ENCODE peak calls at places on chromosome 11, in six cellular contexts. C is OCI-LY7; D is thoracic aorta; E is uterus; B is IMR-90; M is CD4-positive, alpha-beta memory T cell. H is an unnamed sample.

GRCh38 chr11:10584071-10584501 is 15.6 kb upstream of the LYVE1 start:
- DNase-seq in C (no peak), D (no peak), E (peak), B (peak), M (no peak), H (peak)

GRCh38 chr11:44140805-44141204 is 45.3 kb downstream of the EXT2 start:
- DNase-seq in C (no peak), D (no peak), E (no peak), B (no peak), M (no peak), H (no peak)

GRCh38 chr11:75810637-75811383 is 4.2 kb upstream of the UVRAG start:
- DNase-seq in C (no peak), D (no peak), E (no peak), B (no peak), M (no peak), H (no peak)

GRCh38 chr11:20158597-20159257 is 1.5 kb downstream of the DBX1 start:
- DNase-seq in C (no peak), D (peak), E (peak), B (peak), M (peak), H (peak)

GRCh38 chr11:119363874-119364590 is 17.5 kb downstream of the USP2 start:
- DNase-seq in C (peak), D (no peak), E (peak), B (no peak), M (peak), H (no peak)

GRCh38 chr11:8219257-8220021 is 44.2 kb downstream of the LMO1 start:
- DNase-seq in C (peak), D (no peak), E (no peak), B (peak), M (no peak), H (no peak)

GRCh38 chr11:103987631-103988594 is 48.5 kb upstream of the DDI1 start:
- DNase-seq in C (no peak), D (no peak), E (no peak), B (peak), M (no peak), H (no peak)

GRCh38 chr11:120210651-120211521 is at the start of gene OAF:
- DNase-seq in C (peak), D (no peak), E (peak), B (peak), M (peak), H (peak)

GRCh38 chr11:73520358-73521061 is 77.4 kb downstream of the FAM168A start:
- DNase-seq in C (no peak), D (no peak), E (no peak), B (peak), M (no peak), H (no peak)

GRCh38 chr11:66082936-66083698 is 13.0 kb downstream of the PACS1 start:
- DNase-seq in C (no peak), D (no peak), E (no peak), B (no peak), M (no peak), H (peak)

GRCh38 chr11:114317738-114318137 is 21.5 kb downstream of the NNMT start:
- DNase-seq in C (peak), D (no peak), E (peak), B (peak), M (no peak), H (no peak)

GRCh38 chr11:108003623-108004022 is 5.1 kb upstream of the CUL5 start:
- DNase-seq in C (no peak), D (no peak), E (no peak), B (no peak), M (no peak), H (no peak)

DNA sequence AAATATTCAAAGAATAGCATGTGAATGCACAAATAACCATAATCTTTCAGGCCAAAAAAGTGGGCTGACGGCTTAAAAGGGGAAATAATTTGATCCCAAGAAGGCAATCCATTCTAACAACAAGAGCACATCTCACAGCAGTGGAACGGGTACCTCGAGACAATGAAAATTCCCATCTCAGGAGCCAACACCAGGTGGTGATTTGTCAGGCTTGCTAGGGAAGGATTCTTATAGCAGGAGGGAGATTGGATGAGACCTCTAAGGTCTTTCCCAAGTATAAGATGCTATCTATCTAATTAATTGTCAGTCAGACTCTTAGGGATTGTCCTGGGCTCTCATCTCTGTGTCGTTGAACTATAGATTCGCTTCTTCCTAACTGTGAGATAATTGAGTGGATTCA is 284.0 kb downstream of the ETS1 start:
- DNase-seq in C (no peak), D (no peak), E (no peak), B (no peak), M (no peak), H (no peak)
- H3K27ac ChIP-seq in C (no peak), D (no peak), E (no peak), B (no peak), M (peak), H (no peak)

DNA sequence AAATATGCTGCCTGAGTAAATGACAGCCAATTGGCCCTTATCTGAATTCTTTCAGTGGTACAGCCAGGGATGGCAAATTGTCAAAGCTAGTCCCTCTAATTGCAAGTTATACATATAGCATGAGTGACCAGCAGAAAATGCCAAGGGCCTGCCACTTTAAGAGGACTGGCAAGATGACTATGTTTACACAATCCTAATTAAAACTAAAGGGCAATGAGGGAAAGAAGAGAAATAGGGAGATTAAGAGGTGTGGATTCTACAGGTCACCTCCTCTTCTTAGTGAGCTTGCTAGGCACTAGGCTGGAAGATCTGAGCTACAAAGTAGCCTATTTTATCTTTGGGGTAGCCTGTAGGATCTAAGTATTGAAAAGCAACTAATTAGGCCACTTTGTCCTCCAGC is 13.5 kb downstream of the NUMA1 start:
- DNase-seq in C (no peak), D (no peak), E (no peak), B (no peak), M (no peak), H (no peak)
- H3K27ac ChIP-seq in C (no peak), D (no peak), E (peak), B (peak), M (no peak), H (no peak)

DNA sequence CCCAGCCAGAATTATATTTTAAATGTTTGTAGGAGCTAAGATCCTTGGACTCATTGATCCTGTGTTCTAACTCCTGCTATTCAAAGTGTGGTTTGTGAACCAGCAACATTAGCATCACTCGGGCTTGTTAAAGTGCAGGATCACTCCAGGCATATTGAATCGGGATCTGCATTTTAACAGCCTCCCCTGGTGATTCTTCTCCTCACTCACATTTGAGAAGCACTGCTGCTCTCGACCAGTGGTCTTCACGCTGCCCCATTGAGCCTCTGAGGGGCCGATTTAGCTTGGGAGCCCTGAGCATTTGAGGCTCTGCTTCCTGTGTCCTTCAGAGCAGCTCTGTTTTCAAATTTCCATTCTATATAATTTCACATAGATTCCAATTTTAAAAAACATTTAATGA is 10.9 kb downstream of the MADD start:
- DNase-seq in C (no peak), D (no peak), E (no peak), B (no peak), M (no peak), H (no peak)
- H3K27ac ChIP-seq in C (no peak), D (no peak), E (no peak), B (no peak), M (no peak), H (no peak)

GRCh38 chr11:122731500-122731913 is 76.0 kb downstream of the UBASH3B start:
- DNase-seq in C (no peak), D (no peak), E (no peak), B (peak), M (no peak), H (peak)
- H3K27ac ChIP-seq in C (no peak), D (no peak), E (no peak), B (peak), M (no peak), H (peak)

DNA sequence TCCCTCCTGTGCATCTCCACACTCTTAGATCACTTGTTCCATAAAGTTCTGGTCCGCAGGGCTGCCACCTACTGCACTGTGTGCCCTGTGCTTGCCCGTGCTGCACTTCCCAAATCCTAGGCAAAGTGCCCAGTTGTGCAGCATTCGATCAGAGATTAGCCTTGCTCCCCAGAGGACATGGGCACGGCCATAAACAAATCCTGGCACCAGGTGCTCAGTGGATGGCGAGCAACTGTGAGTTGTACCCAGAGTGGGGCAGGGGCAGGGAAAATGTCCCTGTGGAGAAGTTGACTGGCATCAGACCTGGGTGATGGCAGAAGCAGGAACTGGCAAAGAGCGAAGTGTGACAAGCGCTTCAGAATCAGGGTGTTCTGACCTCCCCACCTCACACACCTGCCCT is 4.7 kb downstream of the FADS2 start:
- DNase-seq in C (no peak), D (no peak), E (no peak), B (no peak), M (no peak), H (no peak)
- H3K27ac ChIP-seq in C (no peak), D (peak), E (peak), B (no peak), M (no peak), H (no peak)

DNA sequence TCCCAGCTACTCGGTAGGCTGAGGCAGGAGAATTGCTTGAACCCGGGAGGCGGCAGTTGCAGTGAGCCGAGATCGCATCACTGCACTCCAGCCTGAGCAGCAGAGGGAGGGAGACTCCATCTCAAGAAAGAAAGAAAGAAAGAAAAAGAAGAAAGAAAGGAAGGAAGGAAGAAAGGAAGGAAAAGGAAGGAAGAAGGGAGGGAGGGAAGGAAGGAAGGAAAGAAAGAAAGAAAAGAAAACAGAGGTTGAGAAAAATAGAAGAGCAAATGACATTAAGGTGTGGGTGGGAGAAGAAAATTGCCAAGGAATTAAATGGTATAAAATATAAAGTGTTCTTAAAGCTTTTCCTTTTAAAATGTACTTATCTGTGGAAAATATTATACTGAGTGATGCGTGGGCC is 49.9 kb downstream of the AHNAK start:
- DNase-seq in C (no peak), D (no peak), E (no peak), B (no peak), M (no peak), H (no peak)
- H3K27ac ChIP-seq in C (no peak), D (no peak), E (no peak), B (no peak), M (no peak), H (no peak)

GRCh38 chr11:129316781-129317180 is 58.9 kb upstream of the BARX2 start:
- DNase-seq in C (no peak), D (no peak), E (no peak), B (no peak), M (no peak), H (no peak)

GRCh38 chr11:129319201-129319600 is 56.4 kb upstream of the BARX2 start:
- DNase-seq in C (no peak), D (no peak), E (no peak), B (no peak), M (no peak), H (no peak)

GRCh38 chr11:129315781-129316579 is 59.7 kb upstream of the BARX2 start:
- DNase-seq in C (no peak), D (no peak), E (no peak), B (no peak), M (no peak), H (no peak)

GRCh38 chr11:129319751-129320150 is 55.9 kb upstream of the BARX2 start:
- DNase-seq in C (no peak), D (no peak), E (no peak), B (no peak), M (no peak), H (no peak)

DNA sequence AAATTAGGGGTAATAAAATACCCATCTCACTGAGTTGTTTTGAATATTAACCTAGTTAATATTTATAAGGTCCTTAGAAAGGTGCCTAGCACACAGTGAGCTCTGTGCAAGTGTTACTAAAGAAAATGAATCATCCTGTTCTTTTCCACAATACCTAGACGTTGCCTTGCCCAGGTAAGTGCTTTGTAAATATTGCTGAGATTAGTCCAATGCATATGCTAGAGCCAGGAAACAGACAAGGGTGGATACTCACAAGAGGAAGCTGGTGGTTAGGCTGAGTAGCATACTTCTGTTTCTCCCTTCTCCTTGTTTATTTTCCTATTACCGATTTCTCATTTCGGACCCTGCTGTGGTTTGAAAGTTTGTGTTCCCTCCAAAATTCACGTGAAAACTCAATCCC is 58.1 kb upstream of the BARX2 start:
- DNase-seq in C (no peak), D (no peak), E (no peak), B (no peak), M (no peak), H (no peak)
- H3K27ac ChIP-seq in C (no peak), D (no peak), E (no peak), B (no peak), M (no peak), H (no peak)

DNA sequence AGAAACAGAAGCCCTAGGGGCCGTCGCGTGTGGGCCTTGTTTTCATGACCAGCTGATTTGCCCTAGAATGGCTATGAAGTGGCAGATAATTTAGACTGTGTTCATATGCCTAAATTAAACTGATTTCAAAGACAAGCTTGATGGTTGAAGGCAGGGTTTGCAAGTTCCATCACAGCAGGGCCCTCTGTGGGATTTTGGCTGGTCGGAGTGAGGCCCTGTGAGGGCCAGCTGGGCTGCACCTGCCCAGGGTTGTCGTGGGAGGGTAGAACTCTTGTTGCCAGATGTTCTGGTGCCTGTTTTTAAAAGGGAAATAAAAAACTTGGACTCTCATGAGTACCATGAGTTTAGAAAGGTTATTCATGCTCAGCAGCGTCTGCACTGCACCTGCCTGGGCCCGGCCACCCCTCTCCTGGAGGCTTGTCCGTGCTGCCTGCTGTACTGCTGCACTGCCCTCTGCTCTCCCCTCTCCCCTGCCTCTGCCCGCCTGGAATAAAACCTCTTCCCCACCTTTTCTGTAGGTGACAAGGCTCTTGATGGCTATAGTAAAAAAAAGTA is 44.1 kb downstream of the AP2A2 start:
- DNase-seq in C (no peak), D (no peak), E (no peak), B (no peak), M (no peak), H (no peak)
- H3K27ac ChIP-seq in C (no peak), D (no peak), E (no peak), B (no peak), M (no peak), H (no peak)

GRCh38 chr11:89487016-89487415 is 4.2 kb downstream of the NOX4 start:
- DNase-seq in C (no peak), D (no peak), E (no peak), B (peak), M (no peak), H (no peak)

GRCh38 chr11:89489930-89490329 is 1.2 kb downstream of the NOX4 start:
- DNase-seq in C (no peak), D (no peak), E (no peak), B (peak), M (no peak), H (no peak)

GRCh38 chr11:89495951-89496350 is 4.8 kb upstream of the NOX4 start:
- DNase-seq in C (no peak), D (peak), E (peak), B (peak), M (no peak), H (peak)

DNA sequence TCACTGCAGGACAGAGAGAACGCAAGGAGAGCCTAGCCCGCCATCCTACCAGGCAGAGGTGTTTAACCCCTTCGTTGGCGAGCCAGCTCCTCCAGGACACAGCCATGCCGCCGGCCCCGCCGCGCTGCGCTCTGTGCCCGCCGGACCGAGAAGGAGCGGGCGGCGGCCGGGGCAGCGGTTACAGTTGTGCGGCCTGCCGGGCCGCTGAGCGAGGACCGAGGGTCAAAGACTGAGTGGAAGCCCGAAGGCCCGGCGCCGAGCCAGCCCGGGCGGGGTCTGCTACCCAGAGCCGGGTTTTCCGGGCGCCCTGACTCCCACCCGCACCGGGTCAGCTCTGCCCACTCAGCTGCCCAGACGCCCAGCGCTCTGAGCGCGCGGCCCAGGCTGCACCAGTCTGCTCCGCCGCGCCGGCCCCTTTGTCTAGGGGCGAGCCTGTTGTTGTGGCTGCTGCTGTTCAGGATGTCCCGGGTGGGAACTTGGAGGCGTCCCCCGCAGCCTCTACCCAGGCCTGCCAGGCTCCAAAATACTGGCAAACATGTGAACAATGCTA is at the start of gene NOX4:
- DNase-seq in C (no peak), D (peak), E (peak), B (peak), M (no peak), H (peak)
- H3K27ac ChIP-seq in C (no peak), D (peak), E (peak), B (peak), M (no peak), H (peak)

DNA sequence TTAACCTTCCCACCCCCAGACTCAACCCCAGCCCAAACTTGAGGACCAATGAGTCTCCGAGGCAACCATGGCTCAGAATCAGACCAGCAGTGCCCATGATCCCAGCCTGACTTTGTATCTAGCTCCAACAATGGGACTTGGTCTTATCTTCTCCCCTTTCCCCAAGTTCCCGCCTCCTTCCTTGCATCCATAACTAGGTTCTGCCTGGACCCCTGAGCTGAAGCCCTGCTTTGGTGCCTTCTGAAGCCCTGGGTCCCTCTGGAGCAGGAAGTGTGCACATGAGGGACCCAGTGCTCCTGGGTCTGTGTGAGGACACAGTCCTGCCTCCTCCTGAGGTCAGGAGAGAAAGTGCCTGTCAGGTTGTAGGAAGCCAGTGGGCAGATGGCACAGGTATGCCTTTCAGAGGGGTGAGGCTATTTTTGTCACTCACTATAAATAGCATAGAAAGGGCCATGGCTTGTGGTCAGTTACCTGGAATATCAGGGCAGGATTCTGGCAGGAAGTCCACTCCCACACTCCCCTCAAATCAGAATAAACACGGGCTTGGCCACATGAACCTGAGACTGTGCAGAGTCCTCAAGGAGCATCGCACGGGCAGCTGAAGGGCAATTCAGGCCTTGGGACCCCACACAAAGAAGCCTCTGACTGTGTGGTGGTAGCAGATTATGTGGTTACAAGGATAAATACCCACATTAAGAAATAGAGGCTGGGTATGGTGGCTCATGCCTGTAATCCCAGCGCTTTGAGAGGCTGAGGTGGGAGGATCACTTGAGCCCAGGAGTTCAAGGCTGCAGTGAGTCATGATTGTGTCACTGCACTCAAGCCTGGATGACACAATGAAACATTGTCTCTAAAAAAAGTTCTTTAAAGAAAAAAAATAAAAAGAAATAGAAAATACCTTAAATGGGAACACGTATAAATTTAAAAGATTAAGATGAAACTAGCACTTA is 27.4 kb downstream of the RCN1 start:
- DNase-seq in C (no peak), D (no peak), E (no peak), B (peak), M (no peak), H (peak)
- H3K27ac ChIP-seq in C (no peak), D (no peak), E (no peak), B (no peak), M (no peak), H (no peak)

H was measured in SJSA1.